ENCODE peak calls at places on chromosomes 2 and 18, in nine cellular contexts. F, B, K, P, H, D, Y, L and C are unnamed samples.

GRCh38 chr2:168422584-168422983 is 33.5 kb upstream of the CERS6 start:
- DNase-seq in L (no peak), D (no peak), Y (no peak), F (no peak), H (no peak), B (no peak), P (no peak), K (no peak), C (no peak)

GRCh38 chr18:59823611-59824195 is 76.1 kb upstream of the PMAIP1 start:
- DNase-seq in L (peak; percentile 88), P (peak; percentile 50), D (peak; percentile 82), Y (peak; percentile 53), B (peak; percentile 86), K (peak; percentile 66), F (peak; percentile 73), H (peak; percentile 82), C (no peak)

GRCh38 chr18:3584897-3585460 is 135.0 kb downstream of the TGIF1 start:
- DNase-seq in F (no peak), L (no peak), D (no peak), B (no peak), P (no peak), Y (no peak), H (no peak), K (no peak), C (no peak)

GRCh38 chr2:17646096-17646554 is 105.6 kb downstream of the VSNL1 start:
- DNase-seq in Y (peak; percentile 18), H (peak; percentile 20), F (peak; percentile 78), P (peak; percentile 62), L (peak; percentile 92), B (peak; percentile 85), D (peak; percentile 61), K (no peak), C (peak; percentile 28)

GRCh38 chr18:74820160-74820780 is 222.6 kb downstream of the ZNF407 start:
- DNase-seq in B (no peak), D (no peak), Y (no peak), F (peak; percentile 45), K (no peak), P (no peak), L (no peak), H (no peak), C (no peak)

GRCh38 chr2:172442072-172442895 is 14.9 kb downstream of the ITGA6 start:
- DNase-seq in K (peak; percentile 83), L (peak; percentile 93), F (no peak), P (peak; percentile 80), D (no peak), H (peak; percentile 18), B (peak; percentile 91), Y (peak; percentile 37), C (no peak)

GRCh38 chr2:169661263-169661662 is 32.9 kb downstream of the CFAP210 start:
- DNase-seq in Y (no peak), L (no peak), P (no peak), K (no peak), H (no peak), B (no peak), D (no peak), F (no peak), C (no peak)

GRCh38 chr2:209383212-209383611 is 40.6 kb upstream of the MAP2 start:
- DNase-seq in D (no peak), Y (no peak), P (peak; percentile 28), K (no peak), B (peak; percentile 61), L (peak; percentile 85), H (no peak), F (peak; percentile 68), C (no peak)